ENCODE peak calls at places on chromosomes 13 and 19, in nine cellular contexts. L, F, V, N, I, B, T, D and H are unnamed samples.

GRCh38 chr13:50130686-50131051 is 115.4 kb downstream of the KCNRG start:
- DNase-seq in N (peak), D (peak), I (no peak), F (no peak), L (no peak), V (peak), T (no peak), B (no peak), H (peak)

GRCh38 chr13:39930544-39931444 is 275.3 kb downstream of the COG6 start:
- DNase-seq in V (no peak), L (no peak), N (no peak), T (no peak), I (no peak), B (no peak), D (no peak), F (no peak), H (no peak)

GRCh38 chr19:3034194-3034844 is 5.2 kb upstream of the TLE2 start:
- DNase-seq in B (no peak), V (no peak), N (no peak), F (no peak), D (peak), T (no peak), L (no peak), I (no peak), H (peak)

GRCh38 chr13:110944121-110944967 is 29.5 kb upstream of the ANKRD10 start:
- DNase-seq in N (no peak), B (peak), L (peak), I (no peak), F (no peak), V (no peak), D (peak), T (no peak), H (peak)

GRCh38 chr13:109764474-109765292 is 21.7 kb downstream of the IRS2 start:
- DNase-seq in V (no peak), D (no peak), B (no peak), N (no peak), F (peak), T (no peak), L (no peak), I (no peak), H (peak)

GRCh38 chr19:9885077-9885552 is 50.0 kb downstream of the PIN1 start:
- DNase-seq in N (no peak), T (no peak), L (no peak), F (peak), I (peak), D (peak), V (no peak), B (no peak), H (no peak)

GRCh38 chr19:52957591-52957990 is 5.1 kb downstream of the ZNF816 start:
- DNase-seq in T (no peak), F (no peak), B (no peak), D (no peak), L (no peak), N (no peak), I (no peak), V (no peak), H (no peak)

GRCh38 chr13:110869805-110870706 is 44.8 kb downstream of the ANKRD10 start:
- DNase-seq in T (no peak), B (peak), F (peak), N (peak), D (peak), V (peak), L (peak), I (peak), H (peak)

GRCh38 chr19:58346961-58347929 is 6.0 kb downstream of the A1BG start:
- DNase-seq in F (peak), D (peak), B (no peak), L (peak), N (peak), T (no peak), V (peak), I (peak), H (peak)

GRCh38 chr19:38831142-38831605 is 420 bp downstream of the ECH1 start:
- DNase-seq in T (no peak), N (peak), V (peak), L (peak), F (peak), B (peak), D (peak), I (peak), H (peak)

DNA sequence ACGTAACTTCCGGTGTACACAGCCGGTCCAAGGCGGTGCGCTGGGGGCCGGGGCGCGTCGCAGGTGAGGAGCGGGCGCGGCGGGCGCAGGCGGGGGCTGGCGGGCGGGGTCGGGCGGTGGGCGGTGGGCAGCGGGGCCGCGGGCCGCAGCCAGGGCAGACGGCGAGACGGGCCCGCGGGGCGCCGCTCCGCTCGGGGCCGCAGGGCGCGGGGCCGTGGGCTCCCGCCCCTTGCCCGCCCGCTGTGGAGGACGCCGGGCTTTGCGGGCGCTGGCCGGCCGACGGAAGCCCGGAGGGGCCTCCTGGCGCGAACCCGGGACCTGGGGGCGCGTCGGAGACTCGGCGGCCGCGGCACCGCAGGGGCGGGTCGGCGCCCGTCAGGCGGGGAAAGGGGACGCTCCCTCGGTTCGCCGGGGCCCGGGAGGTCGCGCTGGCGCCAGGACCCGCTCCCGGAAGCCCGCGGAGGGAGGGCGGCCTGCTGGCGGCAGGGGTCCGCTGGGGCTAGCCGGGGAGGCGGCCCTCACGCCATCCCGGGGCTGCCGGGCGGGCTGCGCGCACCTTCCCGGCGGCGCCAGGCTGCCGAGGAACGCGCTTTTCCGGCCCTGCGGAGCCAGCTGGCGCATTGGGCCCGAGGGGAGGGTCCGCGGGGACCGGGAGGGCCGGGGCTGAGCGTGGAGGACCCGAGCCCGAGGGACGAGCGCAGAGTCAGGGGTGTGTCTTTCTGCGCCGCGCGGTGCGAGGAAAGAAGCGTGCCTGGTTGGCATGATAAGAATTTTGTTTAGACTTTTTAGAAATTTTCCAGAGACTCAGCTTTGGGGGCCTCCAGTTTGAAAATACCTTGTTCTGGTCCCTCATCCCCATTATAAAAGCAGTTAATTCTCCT is at the start of gene GARRE1:
- DNase-seq in F (peak), I (no peak), B (no peak), V (no peak), T (no peak), N (no peak), L (peak), D (peak), H (no peak)
- TF ChIP-seq CTCF in F (no peak), I (no peak), B (no peak), V (no peak), T (no peak), N (no peak), L (no peak), D (no peak), H (no peak)

GRCh38 chr13:30818323-30818960 is 83.1 kb downstream of the ALOX5AP start:
- DNase-seq in V (peak), T (no peak), L (no peak), F (peak), D (peak), B (no peak), N (peak), I (peak), H (peak)
- H3K4me3 ChIP-seq in V (no peak), T (no peak), L (no peak), F (no peak), D (no peak), B (no peak), N (no peak), I (no peak), H (no peak)

GRCh38 chr13:112821340-112822055 is 131.7 kb downstream of the ATP11A start:
- DNase-seq in F (no peak), B (no peak), L (peak), V (no peak), N (peak), I (no peak), D (no peak), T (no peak), H (no peak)
- TF ChIP-seq CTCF in F (no peak), B (no peak), L (no peak), V (no peak), N (no peak), I (no peak), D (no peak), T (no peak), H (no peak)

GRCh38 chr19:49328741-49329140 is 3.8 kb upstream of the SLC6A16 start:
- DNase-seq in B (no peak), N (no peak), D (no peak), I (no peak), V (no peak), L (no peak), F (no peak), T (no peak), H (no peak)

GRCh38 chr19:49335071-49335783 is at the start of gene CD37:
- DNase-seq in N (peak), B (no peak), T (no peak), I (no peak), V (no peak), L (peak), F (no peak), D (no peak), H (no peak)

GRCh38 chr19:49333426-49334288 is 1.5 kb upstream of the CD37 start:
- DNase-seq in D (no peak), T (no peak), F (no peak), N (peak), L (peak), V (no peak), B (no peak), I (no peak), H (no peak)

GRCh38 chr19:49327878-49328544 is 3.0 kb upstream of the SLC6A16 start:
- DNase-seq in N (peak), F (no peak), V (no peak), L (no peak), D (peak), B (peak), T (no peak), I (no peak), H (no peak)

DNA sequence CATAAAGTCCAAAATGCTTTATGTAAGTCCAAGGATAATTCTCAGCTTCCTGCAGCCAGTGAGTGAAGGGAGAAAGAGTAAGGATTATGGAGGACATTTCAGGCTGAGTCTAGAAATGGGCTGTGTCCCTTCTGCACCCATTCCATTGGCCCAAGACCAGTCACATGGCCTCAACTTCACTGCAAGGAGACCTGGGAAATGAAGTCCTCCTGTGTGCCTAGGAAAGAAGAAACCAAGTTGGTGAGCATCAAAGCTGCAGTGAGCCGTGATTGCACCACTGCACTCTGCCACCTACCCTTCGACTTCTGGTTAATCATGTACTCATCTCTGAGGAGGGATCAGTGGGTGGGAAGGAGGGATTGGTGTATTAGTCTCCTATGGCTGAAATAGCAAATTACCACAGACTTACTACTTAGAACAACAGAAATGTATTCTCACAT is 3.6 kb upstream of the CD37 start:
- DNase-seq in D (peak), L (peak), B (peak), N (peak), T (no peak), F (no peak), I (no peak), V (no peak), H (peak)
- H3K4me3 ChIP-seq in D (no peak), L (no peak), B (no peak), N (no peak), T (no peak), F (no peak), I (no peak), V (no peak), H (no peak)

GRCh38 chr13:41117859-41118258 is 14.7 kb downstream of the KBTBD6 start:
- DNase-seq in V (no peak), L (no peak), T (no peak), F (no peak), D (no peak), I (no peak), N (no peak), B (no peak), H (no peak)
- TF ChIP-seq CTCF in V (no peak), L (no peak), T (no peak), F (no peak), D (no peak), I (no peak), N (no peak), B (no peak), H (no peak)

GRCh38 chr13:32315255-32316029 is at the start of the genes BRCA2 and ZAR1L:
- DNase-seq in T (no peak), L (peak), N (peak), I (peak), D (peak), V (peak), F (peak), B (peak), H (peak)

GRCh38 chr13:32314968-32315254 is 252 bp downstream of the ZAR1L start:
- DNase-seq in D (peak), T (no peak), B (peak), N (peak), V (peak), L (peak), I (peak), F (no peak), H (peak)

GRCh38 chr13:32316030-32316344 is 679 bp downstream of the BRCA2 start:
- DNase-seq in L (peak), F (no peak), V (no peak), D (no peak), I (no peak), B (no peak), N (no peak), T (no peak), H (no peak)

GRCh38 chr13:32316476-32316875 is 1.2 kb downstream of the BRCA2 start:
- DNase-seq in V (no peak), B (no peak), D (no peak), I (no peak), T (no peak), L (no peak), F (no peak), N (no peak), H (no peak)

DNA sequence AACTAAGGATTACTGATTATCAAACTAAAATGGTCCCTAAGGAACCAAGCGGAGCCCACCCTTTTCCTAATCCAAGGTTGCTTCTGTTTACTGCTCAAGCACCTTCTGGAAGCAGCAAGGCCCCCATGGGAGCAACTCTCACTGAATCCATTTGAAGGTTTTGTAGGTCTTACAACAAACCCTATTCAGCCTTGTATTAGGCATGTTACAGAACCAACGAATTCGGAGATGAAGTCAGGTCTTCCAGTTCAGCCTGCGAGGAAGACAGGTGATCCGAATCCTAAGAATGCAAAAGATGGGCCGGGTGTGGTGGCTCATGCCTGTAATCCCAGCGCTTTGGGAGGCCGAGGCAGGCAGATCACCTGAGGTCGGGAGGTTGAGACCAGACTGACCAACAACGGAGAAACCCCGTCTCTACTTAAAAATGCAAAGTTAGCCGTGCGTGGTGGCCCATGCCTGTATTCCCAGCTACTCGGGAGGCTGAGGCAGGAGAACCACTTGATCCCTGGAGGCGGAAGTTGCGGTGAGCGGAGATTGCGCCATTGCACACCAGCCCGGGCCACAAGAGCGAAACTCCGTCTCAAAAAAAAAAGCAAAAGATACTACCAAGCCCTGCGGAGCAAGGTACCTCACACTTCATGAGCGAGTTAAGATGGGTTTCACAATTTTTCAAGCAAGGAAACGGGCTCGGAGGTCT is 744 bp downstream of the ZAR1L start:
- DNase-seq in N (peak), D (no peak), F (peak), L (peak), V (peak), I (peak), B (no peak), T (no peak), H (no peak)
- H3K4me3 ChIP-seq in N (peak), D (no peak), F (peak), L (peak), V (peak), I (no peak), B (peak), T (peak), H (no peak)

DNA sequence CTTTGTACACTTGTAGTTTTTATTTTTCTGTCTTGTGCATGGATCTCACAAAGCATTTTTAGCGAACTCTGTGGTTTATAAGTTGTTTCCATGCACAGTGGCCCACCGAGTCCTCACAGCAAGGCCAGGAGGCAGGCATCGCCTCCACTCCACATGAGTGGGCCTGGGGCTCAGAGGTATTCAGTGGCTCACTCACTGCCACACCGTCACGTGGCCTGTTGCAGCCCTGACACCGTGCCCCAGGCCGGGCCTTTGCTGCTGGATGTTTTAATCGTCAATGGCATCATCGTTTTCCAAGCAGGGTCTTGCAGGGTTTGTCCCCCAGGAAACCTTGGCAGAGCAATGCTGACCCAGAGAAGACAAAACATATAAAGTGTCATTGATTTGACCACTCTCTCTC is 59.8 kb downstream of the SPACA7 start:
- DNase-seq in V (no peak), F (no peak), I (no peak), L (no peak), T (no peak), N (no peak), D (no peak), B (no peak), H (no peak)
- TF ChIP-seq CTCF in V (no peak), F (no peak), I (no peak), L (no peak), T (no peak), N (no peak), D (no peak), B (no peak), H (no peak)